ENCODE peak calls at places on chromosome 1, in seven cellular contexts. Z is retinal pigment epithelial cell, B is Peyer's patch, W is D341Med, H is nephron progenitor cell, I is neural crest cell, V is kidney tubule cell. K is an unnamed sample.

GRCh38 chr1:67710417-67710816 is 25.4 kb downstream of the GADD45A start:
- DNase-seq in Z (no peak), B (no peak), H (no peak), W (no peak), I (no peak), V (peak), K (no peak)

GRCh38 chr1:118290571-118290970 is 105.5 kb upstream of the SPAG17 start:
- DNase-seq in I (no peak), W (no peak), B (no peak), V (no peak), H (no peak), Z (no peak), K (no peak)

GRCh38 chr1:197619008-197619640 is 156.2 kb downstream of the DENND1B start:
- DNase-seq in W (no peak), I (no peak), B (no peak), V (peak), Z (no peak), H (no peak), K (peak)

GRCh38 chr1:10361515-10361914 is 37.3 kb upstream of the PGD start:
- DNase-seq in B (no peak), W (no peak), H (no peak), V (no peak), I (no peak), Z (no peak), K (no peak)

GRCh38 chr1:94069649-94070285 is 51.2 kb downstream of the ABCA4 start:
- DNase-seq in H (no peak), Z (no peak), I (no peak), B (no peak), V (no peak), W (no peak), K (no peak)

GRCh38 chr1:6727535-6727934 is 25.9 kb upstream of the DNAJC11 start:
- DNase-seq in V (peak), I (peak), H (peak), Z (no peak), B (peak), W (peak), K (no peak)

GRCh38 chr1:162349635-162350330 is 26.9 kb downstream of the SPATA46 start:
- DNase-seq in Z (no peak), H (no peak), V (peak), B (peak), I (no peak), W (no peak), K (no peak)

GRCh38 chr1:68384872-68385390 is 64.8 kb downstream of the RPE65 start:
- DNase-seq in I (no peak), V (peak), H (no peak), W (no peak), Z (peak), B (no peak), K (no peak)